ENCODE peak calls at places on chromosome 10, in eight cellular contexts. One of them, this sample, is unnamed.

GRCh38 chr10:123275183-123275549 is 121.0 kb downstream of the BUB3 start:
- DNase-seq in neuronal stem cell: no peak
- DNase-seq in skeletal muscle cell: no peak
- DNase-seq in mesendoderm: no peak
- DNase-seq in hepatocyte: no peak
- DNase-seq in transverse colon: no peak
- DNase-seq in fibroblast of the aortic adventitia: no peak
- DNase-seq in small intestine: no peak
- DNase-seq in this sample: peak

GRCh38 chr10:117158297-117158696 is 20.2 kb upstream of the VAX1 start:
- DNase-seq in neuronal stem cell: no peak
- DNase-seq in skeletal muscle cell: no peak
- DNase-seq in mesendoderm: no peak
- DNase-seq in hepatocyte: no peak
- DNase-seq in transverse colon: no peak
- DNase-seq in fibroblast of the aortic adventitia: no peak
- DNase-seq in small intestine: no peak
- DNase-seq in this sample: no peak

GRCh38 chr10:9926003-9926402 is 1091.7 kb upstream of the CELF2 start:
- DNase-seq in neuronal stem cell: no peak
- DNase-seq in skeletal muscle cell: no peak
- DNase-seq in mesendoderm: no peak
- DNase-seq in hepatocyte: no peak
- DNase-seq in transverse colon: no peak
- DNase-seq in fibroblast of the aortic adventitia: no peak
- DNase-seq in small intestine: no peak
- DNase-seq in this sample: no peak

GRCh38 chr10:73625004-73625883 is 16.0 kb downstream of the MYOZ1 start:
- DNase-seq in neuronal stem cell: peak
- DNase-seq in skeletal muscle cell: no peak
- DNase-seq in mesendoderm: peak
- DNase-seq in hepatocyte: peak
- DNase-seq in transverse colon: peak
- DNase-seq in fibroblast of the aortic adventitia: no peak
- DNase-seq in small intestine: peak
- DNase-seq in this sample: peak

GRCh38 chr10:126058507-126058906 is 162.1 kb downstream of the FANK1 start:
- DNase-seq in neuronal stem cell: peak
- DNase-seq in skeletal muscle cell: no peak
- DNase-seq in mesendoderm: no peak
- DNase-seq in hepatocyte: no peak
- DNase-seq in transverse colon: no peak
- DNase-seq in fibroblast of the aortic adventitia: no peak
- DNase-seq in small intestine: no peak
- DNase-seq in this sample: no peak

GRCh38 chr10:133237241-133238065 is at the start of gene VENTX:
- DNase-seq in neuronal stem cell: no peak
- DNase-seq in skeletal muscle cell: no peak
- DNase-seq in mesendoderm: peak
- DNase-seq in hepatocyte: no peak
- DNase-seq in transverse colon: no peak
- DNase-seq in fibroblast of the aortic adventitia: no peak
- DNase-seq in small intestine: no peak
- DNase-seq in this sample: peak

GRCh38 chr10:131094406-131095108 is 217.0 kb downstream of the TCERG1L start:
- DNase-seq in neuronal stem cell: no peak
- DNase-seq in skeletal muscle cell: no peak
- DNase-seq in mesendoderm: peak
- DNase-seq in hepatocyte: peak
- DNase-seq in transverse colon: no peak
- DNase-seq in fibroblast of the aortic adventitia: no peak
- DNase-seq in small intestine: no peak
- DNase-seq in this sample: no peak

GRCh38 chr10:17453377-17454091 is 861 bp downstream of the ST8SIA6 start:
- DNase-seq in neuronal stem cell: peak
- DNase-seq in skeletal muscle cell: no peak
- DNase-seq in mesendoderm: peak
- DNase-seq in hepatocyte: peak
- DNase-seq in transverse colon: peak
- DNase-seq in fibroblast of the aortic adventitia: no peak
- DNase-seq in small intestine: peak
- DNase-seq in this sample: peak

GRCh38 chr10:91635401-91636400 is 2.8 kb upstream of the PPP1R3C start:
- DNase-seq in neuronal stem cell: peak
- DNase-seq in skeletal muscle cell: peak
- DNase-seq in mesendoderm: peak
- DNase-seq in hepatocyte: peak
- DNase-seq in transverse colon: peak
- DNase-seq in fibroblast of the aortic adventitia: peak
- DNase-seq in small intestine: peak
- DNase-seq in this sample: peak

GRCh38 chr10:96017227-96017687 is 26.1 kb upstream of the CCNJ start:
- DNase-seq in neuronal stem cell: peak
- DNase-seq in skeletal muscle cell: peak
- DNase-seq in mesendoderm: peak
- DNase-seq in hepatocyte: peak
- DNase-seq in transverse colon: peak
- DNase-seq in fibroblast of the aortic adventitia: peak
- DNase-seq in small intestine: peak
- DNase-seq in this sample: peak

GRCh38 chr10:97532935-97533671 is 34.4 kb downstream of the UBTD1 start:
- DNase-seq in neuronal stem cell: no peak
- DNase-seq in skeletal muscle cell: no peak
- DNase-seq in mesendoderm: peak
- DNase-seq in hepatocyte: no peak
- DNase-seq in transverse colon: no peak
- DNase-seq in fibroblast of the aortic adventitia: peak
- DNase-seq in small intestine: no peak
- DNase-seq in this sample: peak

GRCh38 chr10:130193493-130194193 is 57.5 kb downstream of the GLRX3 start:
- DNase-seq in neuronal stem cell: no peak
- DNase-seq in skeletal muscle cell: no peak
- DNase-seq in mesendoderm: peak
- DNase-seq in hepatocyte: no peak
- DNase-seq in transverse colon: no peak
- DNase-seq in fibroblast of the aortic adventitia: no peak
- DNase-seq in small intestine: no peak
- DNase-seq in this sample: peak

GRCh38 chr10:111297351-111297848 is 220.6 kb downstream of the ADRA2A start:
- DNase-seq in neuronal stem cell: peak
- DNase-seq in skeletal muscle cell: no peak
- DNase-seq in mesendoderm: peak
- DNase-seq in hepatocyte: peak
- DNase-seq in transverse colon: no peak
- DNase-seq in fibroblast of the aortic adventitia: no peak
- DNase-seq in small intestine: no peak
- DNase-seq in this sample: no peak

GRCh38 chr10:96719850-96720421 is 378 bp downstream of the PIK3AP1 start:
- DNase-seq in neuronal stem cell: peak
- DNase-seq in skeletal muscle cell: no peak
- DNase-seq in mesendoderm: peak
- DNase-seq in hepatocyte: peak
- DNase-seq in transverse colon: peak
- DNase-seq in fibroblast of the aortic adventitia: no peak
- DNase-seq in small intestine: peak
- DNase-seq in this sample: peak

GRCh38 chr10:104337985-104338735 is at the start of gene ITPRIP:
- DNase-seq in neuronal stem cell: peak
- DNase-seq in skeletal muscle cell: peak
- DNase-seq in mesendoderm: peak
- DNase-seq in hepatocyte: peak
- DNase-seq in transverse colon: peak
- DNase-seq in fibroblast of the aortic adventitia: peak
- DNase-seq in small intestine: peak
- DNase-seq in this sample: peak

GRCh38 chr10:68208424-68209042 is 23.4 kb downstream of the ATOH7 start:
- DNase-seq in neuronal stem cell: peak
- DNase-seq in skeletal muscle cell: peak
- DNase-seq in mesendoderm: peak
- DNase-seq in hepatocyte: peak
- DNase-seq in transverse colon: peak
- DNase-seq in fibroblast of the aortic adventitia: peak
- DNase-seq in small intestine: peak
- DNase-seq in this sample: peak

GRCh38 chr10:7119325-7120015 is 291.4 kb downstream of the SFMBT2 start:
- DNase-seq in neuronal stem cell: no peak
- DNase-seq in skeletal muscle cell: no peak
- DNase-seq in mesendoderm: peak
- DNase-seq in hepatocyte: no peak
- DNase-seq in transverse colon: no peak
- DNase-seq in fibroblast of the aortic adventitia: peak
- DNase-seq in small intestine: no peak
- DNase-seq in this sample: no peak

GRCh38 chr10:43708256-43708655 is 59.6 kb upstream of the ZNF32 start:
- DNase-seq in neuronal stem cell: no peak
- DNase-seq in skeletal muscle cell: no peak
- DNase-seq in mesendoderm: no peak
- DNase-seq in hepatocyte: no peak
- DNase-seq in transverse colon: no peak
- DNase-seq in fibroblast of the aortic adventitia: no peak
- DNase-seq in small intestine: no peak
- DNase-seq in this sample: no peak

GRCh38 chr10:100037758-100038315 is 28.1 kb upstream of the DNMBP start:
- DNase-seq in neuronal stem cell: no peak
- DNase-seq in skeletal muscle cell: no peak
- DNase-seq in mesendoderm: no peak
- DNase-seq in hepatocyte: no peak
- DNase-seq in transverse colon: no peak
- DNase-seq in fibroblast of the aortic adventitia: no peak
- DNase-seq in small intestine: peak
- DNase-seq in this sample: no peak

GRCh38 chr10:100043344-100043743 is 33.6 kb upstream of the DNMBP start:
- DNase-seq in neuronal stem cell: no peak
- DNase-seq in skeletal muscle cell: no peak
- DNase-seq in mesendoderm: no peak
- DNase-seq in hepatocyte: no peak
- DNase-seq in transverse colon: peak
- DNase-seq in fibroblast of the aortic adventitia: no peak
- DNase-seq in small intestine: peak
- DNase-seq in this sample: no peak

GRCh38 chr10:100041620-100042019 is 31.9 kb upstream of the DNMBP start:
- DNase-seq in neuronal stem cell: no peak
- DNase-seq in skeletal muscle cell: no peak
- DNase-seq in mesendoderm: no peak
- DNase-seq in hepatocyte: no peak
- DNase-seq in transverse colon: no peak
- DNase-seq in fibroblast of the aortic adventitia: peak
- DNase-seq in small intestine: no peak
- DNase-seq in this sample: no peak

GRCh38 chr10:100033766-100034418 is 24.1 kb upstream of the DNMBP start:
- DNase-seq in neuronal stem cell: no peak
- DNase-seq in skeletal muscle cell: no peak
- DNase-seq in mesendoderm: peak
- DNase-seq in hepatocyte: no peak
- DNase-seq in transverse colon: no peak
- DNase-seq in fibroblast of the aortic adventitia: no peak
- DNase-seq in small intestine: no peak
- DNase-seq in this sample: no peak

DNA sequence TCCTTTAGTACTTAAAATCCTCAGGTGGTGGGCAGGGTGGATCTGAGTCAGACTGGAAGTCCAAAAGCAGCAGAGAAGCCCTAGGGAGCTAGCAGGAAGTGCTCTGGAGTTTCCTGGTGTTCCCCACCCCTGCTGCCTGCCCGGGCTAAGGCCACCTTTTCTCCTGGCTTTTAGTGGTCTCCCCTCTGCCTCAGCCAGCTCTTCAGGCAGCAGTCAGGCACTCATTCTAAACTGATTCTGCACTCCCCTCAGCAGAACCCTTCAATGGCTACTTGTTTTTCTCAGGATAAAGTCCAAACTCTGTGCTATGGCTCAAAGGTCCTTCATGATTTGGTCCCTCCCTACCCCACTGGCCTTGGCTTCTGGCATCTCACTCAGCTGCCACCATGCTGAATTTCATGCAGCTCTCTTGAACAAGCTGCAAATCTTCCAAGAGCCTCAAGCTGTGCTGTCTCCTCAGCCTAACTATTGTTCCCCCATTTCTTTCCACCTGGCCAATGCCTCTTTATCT is 28.9 kb upstream of the DNMBP start:
- DNase-seq in neuronal stem cell: no peak
- DNase-seq in skeletal muscle cell: no peak
- DNase-seq in mesendoderm: peak
- DNase-seq in hepatocyte: peak
- DNase-seq in transverse colon: peak
- DNase-seq in fibroblast of the aortic adventitia: peak
- DNase-seq in small intestine: peak
- DNase-seq in this sample: no peak
- H3K4me3 ChIP-seq in neuronal stem cell: no peak
- H3K4me3 ChIP-seq in skeletal muscle cell: no peak
- H3K4me3 ChIP-seq in mesendoderm: no peak
- H3K4me3 ChIP-seq in hepatocyte: no peak
- H3K4me3 ChIP-seq in transverse colon: no peak
- H3K4me3 ChIP-seq in fibroblast of the aortic adventitia: no peak
- H3K4me3 ChIP-seq in small intestine: no peak
- H3K4me3 ChIP-seq in this sample: no peak

DNA sequence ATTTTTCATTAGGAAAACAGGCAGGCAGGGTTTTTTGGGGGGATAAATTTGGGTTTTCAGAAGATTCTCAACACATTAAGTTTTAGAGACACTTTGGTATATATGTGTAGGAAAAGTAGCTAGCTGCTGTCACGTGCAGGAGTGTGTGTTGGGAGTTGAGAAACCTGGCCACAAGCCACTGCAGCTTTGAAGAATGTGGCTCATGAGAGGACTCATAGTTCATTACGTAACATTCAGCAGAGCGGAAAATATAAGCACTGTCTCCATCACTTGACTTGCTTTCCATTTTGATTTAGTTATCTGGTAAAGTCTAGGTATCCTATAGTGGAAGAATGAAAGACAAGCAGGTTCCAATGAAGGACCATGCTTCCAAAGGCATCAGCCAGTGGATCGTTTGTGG is 31.2 kb downstream of the SMNDC1 start:
- DNase-seq in neuronal stem cell: no peak
- DNase-seq in skeletal muscle cell: peak
- DNase-seq in mesendoderm: no peak
- DNase-seq in hepatocyte: peak
- DNase-seq in transverse colon: peak
- DNase-seq in fibroblast of the aortic adventitia: peak
- DNase-seq in small intestine: peak
- DNase-seq in this sample: no peak
- H3K4me3 ChIP-seq in neuronal stem cell: no peak
- H3K4me3 ChIP-seq in skeletal muscle cell: no peak
- H3K4me3 ChIP-seq in mesendoderm: no peak
- H3K4me3 ChIP-seq in hepatocyte: no peak
- H3K4me3 ChIP-seq in transverse colon: no peak
- H3K4me3 ChIP-seq in fibroblast of the aortic adventitia: no peak
- H3K4me3 ChIP-seq in small intestine: no peak
- H3K4me3 ChIP-seq in this sample: no peak

GRCh38 chr10:59000162-59000825 is 176.1 kb upstream of the PHYHIPL start:
- DNase-seq in neuronal stem cell: no peak
- DNase-seq in skeletal muscle cell: no peak
- DNase-seq in mesendoderm: no peak
- DNase-seq in hepatocyte: no peak
- DNase-seq in transverse colon: no peak
- DNase-seq in fibroblast of the aortic adventitia: no peak
- DNase-seq in small intestine: peak
- DNase-seq in this sample: no peak
- H3K4me3 ChIP-seq in neuronal stem cell: no peak
- H3K4me3 ChIP-seq in skeletal muscle cell: no peak
- H3K4me3 ChIP-seq in mesendoderm: no peak
- H3K4me3 ChIP-seq in hepatocyte: no peak
- H3K4me3 ChIP-seq in transverse colon: no peak
- H3K4me3 ChIP-seq in fibroblast of the aortic adventitia: no peak
- H3K4me3 ChIP-seq in small intestine: no peak
- H3K4me3 ChIP-seq in this sample: no peak

GRCh38 chr10:70283445-70284399 is at the start of gene NPFFR1:
- DNase-seq in neuronal stem cell: peak
- DNase-seq in skeletal muscle cell: no peak
- DNase-seq in mesendoderm: peak
- DNase-seq in hepatocyte: peak
- DNase-seq in transverse colon: no peak
- DNase-seq in fibroblast of the aortic adventitia: no peak
- DNase-seq in small intestine: no peak
- DNase-seq in this sample: peak
- H3K4me3 ChIP-seq in neuronal stem cell: no peak
- H3K4me3 ChIP-seq in skeletal muscle cell: no peak
- H3K4me3 ChIP-seq in mesendoderm: no peak
- H3K4me3 ChIP-seq in hepatocyte: no peak
- H3K4me3 ChIP-seq in transverse colon: no peak
- H3K4me3 ChIP-seq in fibroblast of the aortic adventitia: no peak
- H3K4me3 ChIP-seq in small intestine: no peak
- H3K4me3 ChIP-seq in this sample: peak

This sample was measured in H7.